ENCODE peak calls at places on chromosomes 6 and 20, in six cellular contexts. P is RWPE1, Z is bronchial epithelial cell, R is tibial artery, F is RPMI7951, G is IMR-90. S is an unnamed sample.

GRCh38 chr6:142542704-142543233 is 241.0 kb downstream of the ADGRG6 start:
- DNase-seq in P (peak; percentile 34), Z (peak; percentile 70), R (peak; percentile 66), F (peak; percentile 82), G (peak; percentile 81), S (peak; percentile 81)

GRCh38 chr6:29926795-29927427 is 15.4 kb upstream of the HLA-A start:
- DNase-seq in P (peak; percentile 27), Z (peak; percentile 65), R (peak; percentile 37), F (peak; percentile 66), G (peak; percentile 73), S (no peak)

GRCh38 chr6:16108996-16109658 is 19.8 kb upstream of the MYLIP start:
- DNase-seq in P (no peak), Z (no peak), R (no peak), F (peak; percentile 43), G (no peak), S (no peak)

GRCh38 chr6:15628499-15629131 is 34.2 kb downstream of the DTNBP1 start:
- DNase-seq in P (no peak), Z (peak; percentile 66), R (no peak), F (peak; percentile 82), G (peak; percentile 94), S (peak; percentile 13)

GRCh38 chr6:33983721-33984465 is 162.0 kb downstream of the GRM4 start:
- DNase-seq in P (no peak), Z (no peak), R (no peak), F (no peak), G (no peak), S (no peak)

GRCh38 chr20:59308493-59309201 is 8.2 kb downstream of the EDN3 start:
- DNase-seq in P (no peak), Z (no peak), R (no peak), F (no peak), G (no peak), S (no peak)

GRCh38 chr20:61589055-61589385 is 337.0 kb downstream of the CDH4 start:
- DNase-seq in P (peak; percentile 79), Z (peak; percentile 40), R (no peak), F (peak; percentile 71), G (peak; percentile 90), S (peak; percentile 10)

GRCh38 chr6:65771946-65772345 is 64.9 kb upstream of the EYS start:
- DNase-seq in P (no peak), Z (no peak), R (no peak), F (no peak), G (no peak), S (no peak)

GRCh38 chr6:36855750-36856149 is 16.5 kb upstream of the CPNE5 start:
- DNase-seq in P (no peak), Z (no peak), R (no peak), F (no peak), G (no peak), S (no peak)

GRCh38 chr6:26304213-26305096 is 60.5 kb upstream of the BTN3A2 start:
- DNase-seq in P (no peak), Z (no peak), R (peak; percentile 50), F (peak; percentile 75), G (peak; percentile 70), S (no peak)

GRCh38 chr6:80425089-80425823 is 318.8 kb downstream of the BCKDHB start:
- DNase-seq in P (no peak), Z (peak; percentile 18), R (no peak), F (peak; percentile 83), G (peak; percentile 99), S (peak; percentile 55)

GRCh38 chr20:53805895-53806384 is 212.3 kb upstream of the ZNF217 start:
- DNase-seq in P (peak; percentile 92), Z (peak; percentile 97), R (no peak), F (peak; percentile 91), G (peak; percentile 81), S (peak; percentile 100)